ENCODE peak calls at places on chromosomes 11 and 22, in nine cellular contexts. D, C, I, E, P, X, R, U and V are unnamed samples.
A peak's percentile ranks its signal among the peaks of the same experiment; 100 is the strongest.

GRCh38 chr11:121661796-121662508 is 209.2 kb upstream of the SORL1-AS1 start:
- DNase-seq in I (no peak), E (no peak), D (no peak), P (no peak), U (no peak), X (no peak), C (no peak), R (no peak), V (no peak)

GRCh38 chr11:96648991-96649390 is 259.2 kb downstream of the JRKL start:
- DNase-seq in R (no peak), P (no peak), X (no peak), C (no peak), U (no peak), E (no peak), I (no peak), D (no peak), V (no peak)

GRCh38 chr11:61963016-61963281 is 4.5 kb downstream of the FTH1 start:
- DNase-seq in X (no peak), P (no peak), I (no peak), D (peak; percentile 46), C (no peak), E (no peak), U (no peak), R (no peak), V (no peak)

GRCh38 chr11:120079750-120080610 is 57.9 kb downstream of the TRIM29 start:
- DNase-seq in E (no peak), D (peak; percentile 61), C (no peak), U (no peak), P (no peak), R (peak; percentile 68), X (no peak), I (no peak), V (no peak)

GRCh38 chr22:48233586-48233985 is 1471.1 kb downstream of the TBC1D22A start:
- DNase-seq in R (no peak), P (no peak), C (no peak), U (no peak), E (no peak), X (no peak), I (no peak), D (no peak), V (no peak)

GRCh38 chr11:61601512-61601911 is 20.6 kb upstream of the SYT7 start:
- DNase-seq in E (peak; percentile 46), D (no peak), C (no peak), P (no peak), U (no peak), R (no peak), X (no peak), I (no peak), V (no peak)

GRCh38 chr11:72578051-72578450 is 96.2 kb downstream of the PDE2A start:
- DNase-seq in U (no peak), D (no peak), E (no peak), C (no peak), R (no peak), P (no peak), I (no peak), X (peak; percentile 52), V (no peak)

GRCh38 chr11:128695539-128696221 is 1.8 kb downstream of the FLI1 start:
- DNase-seq in I (no peak), D (no peak), P (no peak), C (no peak), U (peak; percentile 97), X (peak; percentile 77), R (no peak), E (no peak), V (no peak)

GRCh38 chr11:98793276-98793675 is 227.5 kb upstream of the CNTN5 start:
- DNase-seq in X (no peak), U (no peak), E (no peak), P (no peak), C (no peak), I (no peak), R (no peak), D (no peak), V (no peak)

GRCh38 chr11:65435330-65435931 is 12.8 kb downstream of the NEAT1 start:
- DNase-seq in I (no peak), R (no peak), P (no peak), E (peak; percentile 20), U (no peak), C (no peak), D (no peak), X (peak; percentile 68), V (no peak)

GRCh38 chr11:27913650-27914049 is 194.3 kb downstream of the KIF18A start:
- DNase-seq in I (no peak), R (no peak), P (no peak), C (no peak), X (no peak), E (no peak), D (no peak), U (no peak), V (no peak)

GRCh38 chr11:87063982-87064381 is 26.2 kb downstream of the TMEM135 start:
- DNase-seq in R (no peak), X (no peak), C (no peak), P (no peak), D (no peak), E (no peak), U (no peak), I (no peak), V (no peak)

GRCh38 chr11:75591371-75591770 is 29.3 kb downstream of the SERPINH1 start:
- DNase-seq in P (no peak), I (no peak), E (no peak), X (no peak), C (peak; percentile 61), D (no peak), U (no peak), R (no peak), V (no peak)

GRCh38 chr11:104956528-104956927 is 11.8 kb downstream of the CASP4 start:
- DNase-seq in C (no peak), U (no peak), R (peak; percentile 9), P (no peak), D (no peak), E (no peak), X (no peak), I (no peak), V (no peak)

GRCh38 chr11:11400635-11401232 is 47.7 kb upstream of the CSNK2A3 start:
- DNase-seq in X (no peak), C (no peak), E (no peak), I (no peak), R (peak; percentile 75), U (peak; percentile 18), D (peak; percentile 35), P (peak; percentile 12), V (no peak)

GRCh38 chr22:24803064-24803542 is 2.9 kb upstream of the SGSM1 start:
- DNase-seq in D (peak; percentile 65), E (no peak), U (peak; percentile 19), R (peak; percentile 95), X (no peak), P (peak; percentile 70), C (peak; percentile 78), I (peak; percentile 35), V (no peak)

DNA sequence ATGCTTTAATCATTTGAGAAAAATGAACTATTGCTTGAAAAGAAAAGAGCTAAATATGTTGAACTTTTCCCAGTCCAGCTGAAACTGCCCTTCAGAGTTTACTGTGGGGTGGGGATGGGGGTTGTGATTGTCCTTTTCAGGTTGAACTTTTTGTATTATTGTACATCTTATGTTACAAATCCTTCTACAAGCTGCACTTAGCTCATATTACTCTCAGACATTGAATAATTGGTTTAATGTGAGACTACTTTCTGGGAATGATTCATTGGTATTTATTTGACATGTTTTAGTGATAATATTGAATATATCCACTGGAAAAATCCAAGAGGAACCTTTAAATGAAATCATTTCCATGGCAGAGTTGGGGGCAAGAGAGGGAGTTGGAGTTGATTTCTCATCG is 84.9 kb downstream of the ATXN10 start:
- DNase-seq in R (no peak), I (no peak), C (no peak), U (no peak), X (no peak), D (no peak), E (no peak), P (no peak), V (no peak)
- TF ChIP-seq POLR2AphosphoS5 in R (no peak), I (no peak), C (no peak), U (no peak), X (no peak), D (no peak), E (no peak), P (no peak), V (no peak)

GRCh38 chr22:38718414-38718813 is 12.7 kb downstream of the GTPBP1 start:
- DNase-seq in E (peak; percentile 73), C (peak; percentile 45), D (no peak), X (peak; percentile 78), P (peak; percentile 70), U (no peak), R (peak; percentile 78), I (no peak), V (no peak)
- H3K27ac ChIP-seq in E (peak overlapping the region; percentile 54), C (no peak overlapping the region), D (no peak overlapping the region), X (peak overlapping the region; percentile 41), P (peak overlapping the region; percentile 45), U (no peak overlapping the region), R (no peak overlapping the region), I (no peak overlapping the region), V (peak overlapping the region; percentile 34)

DNA sequence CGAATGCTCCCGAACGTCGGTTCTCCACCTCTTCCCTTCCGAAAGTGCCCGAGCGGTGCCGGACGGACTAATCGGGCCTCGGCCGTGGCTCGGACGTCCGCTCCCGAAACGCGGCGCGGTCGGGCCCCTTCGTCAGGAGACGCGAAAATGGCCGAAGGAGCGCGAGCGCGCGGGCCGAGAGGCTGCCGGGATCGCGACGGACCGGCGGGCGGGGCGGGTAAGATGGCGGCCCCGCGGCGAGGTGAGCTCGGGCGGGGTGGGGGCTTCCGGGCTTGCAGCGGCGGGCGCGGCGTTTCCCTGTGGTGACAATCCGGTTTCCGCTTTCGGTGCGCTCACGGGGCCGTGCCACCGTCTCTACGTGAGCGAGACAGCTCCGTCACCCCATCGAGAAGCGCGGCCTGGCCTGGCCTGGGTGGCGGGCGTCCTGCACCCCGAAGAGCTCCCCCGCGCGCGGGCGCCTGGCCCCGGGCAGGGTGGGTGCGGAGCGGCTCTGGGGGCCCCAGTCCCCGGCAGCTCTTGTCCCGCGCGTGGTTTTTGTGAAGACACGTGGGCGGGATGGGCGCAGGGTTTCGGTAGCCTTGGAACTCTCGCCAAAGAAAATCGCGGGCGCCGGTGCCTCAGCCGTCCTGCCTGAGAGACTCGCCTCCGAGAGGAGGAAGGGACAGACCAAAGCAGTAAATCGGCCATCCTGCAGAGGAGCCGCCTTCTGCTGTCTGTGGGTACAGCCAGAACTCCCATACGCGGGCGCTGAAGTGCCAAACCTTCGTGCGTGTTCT is at the start of gene TMEM80:
- DNase-seq in C (peak; percentile 92), X (peak; percentile 100), I (peak; percentile 88), P (peak; percentile 96), U (peak; percentile 99), R (peak; percentile 100), E (peak; percentile 98), D (peak; percentile 76), V (peak; percentile 70)
- TF ChIP-seq POLR2AphosphoS5 in C (peak; percentile 69), X (no peak), I (peak; percentile 77), P (peak; percentile 78), U (peak; percentile 63), R (peak; percentile 61), E (no peak), D (peak; percentile 67), V (peak; percentile 81)

DNA sequence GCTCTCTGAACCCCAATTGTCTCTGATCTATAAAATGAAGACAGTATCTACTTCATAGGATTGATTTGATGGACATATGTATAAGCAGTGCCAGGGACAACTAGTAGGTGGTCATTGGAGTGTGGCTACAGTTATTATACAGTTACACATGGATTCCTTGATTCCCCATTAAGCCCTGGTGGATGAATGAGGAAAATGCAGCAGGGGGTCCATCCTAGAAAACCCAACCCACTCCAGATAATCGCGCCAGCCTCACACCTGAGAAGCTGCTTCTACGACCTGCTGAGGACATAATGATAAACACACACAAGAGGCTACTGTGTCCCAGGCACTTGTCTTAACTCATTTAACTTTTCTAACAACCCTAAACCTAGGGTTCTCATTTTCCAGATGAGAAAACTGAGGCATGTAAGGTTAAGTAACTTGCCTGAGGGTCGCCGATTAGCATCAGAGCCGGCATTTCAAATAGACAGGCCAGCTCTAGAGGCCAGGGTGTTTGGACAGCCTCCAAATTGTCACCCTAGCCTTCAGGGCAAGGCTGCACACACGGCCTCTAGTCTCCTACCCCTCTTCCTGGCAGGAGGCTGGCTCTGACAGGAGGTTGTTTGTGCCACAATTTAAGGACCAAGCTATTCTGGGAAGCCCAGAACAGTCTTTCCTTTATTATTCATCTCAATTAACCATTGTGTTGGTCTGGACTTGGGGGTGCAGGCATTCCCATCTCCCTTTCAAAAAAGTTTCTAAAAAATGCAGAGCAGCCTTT is 3.8 kb upstream of the C11orf91 start:
- DNase-seq in I (no peak), P (no peak), U (no peak), C (no peak), D (peak; percentile 31), R (no peak), E (no peak), X (no peak), V (no peak)
- H3K27ac ChIP-seq in I (peak overlapping the region; percentile 93), P (no peak overlapping the region), U (no peak overlapping the region), C (no peak overlapping the region), D (no peak overlapping the region), R (no peak overlapping the region), E (peak overlapping the region; percentile 89), X (peak overlapping the region; percentile 75), V (no peak overlapping the region)